ENCODE peak calls at places on chromosomes 12 and 14, in four cellular contexts. K is activated CD8-positive, alpha-beta memory T cell treated with anti-CD3 and anti-CD28 coated beads for 4 hours; U is RPMI7951; N is upper lobe of right lung. B is an unnamed sample.

GRCh38 chr14:62006116-62006737 is 244.0 kb downstream of the SNAPC1 start:
- DNase-seq in K (no peak), U (no peak), N (no peak), B (no peak)

GRCh38 chr14:87000071-87000470 is 992.9 kb downstream of the GALC start:
- DNase-seq in K (no peak), U (no peak), N (no peak), B (no peak)

GRCh38 chr12:46524778-46525177 is 152.2 kb upstream of the SLC38A2 start:
- DNase-seq in K (no peak), U (peak), N (no peak), B (no peak)

GRCh38 chr12:58703911-58704310 is 216.4 kb downstream of the LRIG3 start:
- DNase-seq in K (no peak), U (peak), N (no peak), B (no peak)

GRCh38 chr12:53530920-53531319 is 23.6 kb upstream of the NPFF start:
- DNase-seq in K (no peak), U (peak), N (no peak), B (no peak)

GRCh38 chr12:12404297-12404696 is 47.4 kb downstream of the BORCS5 start:
- DNase-seq in K (no peak), U (no peak), N (no peak), B (no peak)

GRCh38 chr14:55850803-55851202 is 267.4 kb upstream of the PELI2 start:
- DNase-seq in K (no peak), U (peak), N (no peak), B (no peak)

GRCh38 chr12:84924956-84925355 is 12.4 kb upstream of the SLC6A15 start:
- DNase-seq in K (no peak), U (no peak), N (no peak), B (no peak)

GRCh38 chr14:63659726-63660125 is 18.1 kb upstream of the WDR89 start:
- DNase-seq in K (no peak), U (peak), N (no peak), B (no peak)

GRCh38 chr14:32905052-32905451 is 33.6 kb upstream of the NPAS3 start:
- DNase-seq in K (no peak), U (no peak), N (no peak), B (no peak)

GRCh38 chr12:95882080-95882479 is 23.3 kb downstream of the SNRPF start:
- DNase-seq in K (no peak), U (peak), N (no peak), B (no peak)

GRCh38 chr12:56991319-56991906 is 14.9 kb downstream of the ZBTB39 start:
- DNase-seq in K (no peak), U (peak), N (no peak), B (no peak)

GRCh38 chr14:82251434-82251833 is 717.8 kb upstream of the SEL1L start:
- DNase-seq in K (no peak), U (peak), N (no peak), B (no peak)

GRCh38 chr12:119990382-119990874 is 1.4 kb downstream of the BICDL1 start:
- DNase-seq in K (no peak), U (no peak), N (no peak), B (no peak)

GRCh38 chr12:94570161-94570560 is 80.2 kb downstream of the TMCC3 start:
- DNase-seq in K (no peak), U (peak), N (no peak), B (no peak)

GRCh38 chr12:18811268-18811667 is 73.3 kb downstream of the CAPZA3 start:
- DNase-seq in K (no peak), U (peak), N (no peak), B (no peak)

GRCh38 chr14:70624972-70625371 is 16.7 kb upstream of the TTC9 start:
- DNase-seq in K (no peak), U (no peak), N (no peak), B (no peak)

GRCh38 chr12:3304436-3305135 is 186.4 kb upstream of the PRMT8 start:
- DNase-seq in K (no peak), U (peak), N (no peak), B (no peak)

GRCh38 chr12:51905507-51906438 is 1.5 kb upstream of the ACVRL1 start:
- DNase-seq in K (no peak), U (no peak), N (no peak), B (no peak)

GRCh38 chr14:55546212-55546874 is 33.7 kb upstream of the KTN1 start:
- DNase-seq in K (no peak), U (no peak), N (no peak), B (no peak)

GRCh38 chr14:103657466-103657865 is 28.5 kb downstream of the KLC1 start:
- DNase-seq in K (no peak), U (no peak), N (no peak), B (no peak)

GRCh38 chr14:95055318-95055717 is 102.0 kb downstream of the DICER1 start:
- DNase-seq in K (no peak), U (no peak), N (no peak), B (no peak)

GRCh38 chr12:75130811-75131210 is 78.8 kb downstream of the KCNC2 start:
- DNase-seq in K (no peak), U (peak), N (no peak), B (no peak)

GRCh38 chr12:113808095-113808951 is 157.8 kb downstream of the RBM19 start:
- DNase-seq in K (no peak), U (peak), N (no peak), B (no peak)

GRCh38 chr12:54549774-54550451 is 512 bp downstream of the PDE1B start:
- DNase-seq in K (no peak), U (peak), N (no peak), B (no peak)

GRCh38 chr12:105083551-105084105 is 630 bp downstream of the ALDH1L2 start:
- DNase-seq in K (no peak), U (peak), N (peak), B (no peak)

GRCh38 chr12:117854339-117855012 is 114.3 kb downstream of the KSR2 start:
- DNase-seq in K (no peak), U (peak), N (no peak), B (peak)

GRCh38 chr12:21073822-21074460 is 57.1 kb upstream of the SLCO1B1 start:
- DNase-seq in K (no peak), U (no peak), N (no peak), B (no peak)

GRCh38 chr14:31966896-31967668 is 110.0 kb upstream of the ARHGAP5 start:
- DNase-seq in K (no peak), U (no peak), N (no peak), B (no peak)

GRCh38 chr12:110543252-110543959 is 39.7 kb downstream of the PPTC7 start:
- DNase-seq in K (no peak), U (peak), N (peak), B (no peak)

GRCh38 chr12:65106948-65107347 is 14.2 kb downstream of the WIF1 start:
- DNase-seq in K (no peak), U (peak), N (no peak), B (no peak)

GRCh38 chr14:70808402-70809237 is 693 bp downstream of the MAP3K9 start:
- DNase-seq in K (peak), U (no peak), N (peak), B (no peak)

GRCh38 chr12:132218915-132219314 is 74.7 kb downstream of the NOC4L start:
- DNase-seq in K (no peak), U (no peak), N (peak), B (peak)

GRCh38 chr12:114986178-114986714 is 302.3 kb upstream of the TBX3 start:
- DNase-seq in K (no peak), U (no peak), N (no peak), B (no peak)

GRCh38 chr14:28083456-28083855 is 683.1 kb upstream of the FOXG1 start:
- DNase-seq in K (no peak), U (no peak), N (no peak), B (no peak)

B was measured in GM19239.